ENCODE peak calls at places on chromosomes 2 and 18, in four cellular contexts. K, W, U and E are unnamed samples.

GRCh38 chr2:238555786-238556542 is 129.2 kb downstream of the ASB1 start:
- DNase-seq in U (no peak), K (no peak), W (no peak), E (no peak)

GRCh38 chr2:172330060-172330671 is 97.2 kb upstream of the ITGA6 start:
- DNase-seq in K (no peak), U (no peak), W (peak), E (no peak)

GRCh38 chr18:79915161-79916127 is 36.0 kb downstream of the SLC66A2 start:
- DNase-seq in K (no peak), U (peak), W (no peak), E (no peak)

GRCh38 chr2:141889788-141890187 is 241.0 kb downstream of the LRP1B start:
- DNase-seq in K (no peak), U (no peak), W (no peak), E (no peak)

GRCh38 chr18:57859314-57859713 is 56.2 kb upstream of the ATP8B1 start:
- DNase-seq in U (no peak), W (peak), K (peak), E (no peak)

GRCh38 chr2:237662671-237663093 is 35.3 kb downstream of the LRRFIP1 start:
- DNase-seq in K (peak), W (peak), U (peak), E (no peak)

GRCh38 chr2:158509928-158510797 is 53.4 kb downstream of the PKP4 start:
- DNase-seq in K (peak), W (no peak), U (no peak), E (no peak)

GRCh38 chr2:85537600-85538506 is 1.1 kb upstream of the MAT2A start:
- DNase-seq in K (peak), W (peak), U (peak), E (no peak)

GRCh38 chr2:32424739-32425138 is 67.9 kb downstream of the BIRC6 start:
- DNase-seq in U (no peak), K (no peak), W (no peak), E (no peak)

GRCh38 chr2:121360566-121361300 is 75.7 kb upstream of the TFCP2L1 start:
- DNase-seq in K (no peak), W (no peak), U (no peak), E (no peak)

GRCh38 chr2:105749583-105750399 is 5.1 kb downstream of the NCK2 start:
- DNase-seq in W (no peak), K (no peak), U (no peak), E (no peak)

GRCh38 chr2:241865957-241866858 is 3.3 kb upstream of the RTP5 start:
- DNase-seq in W (no peak), K (no peak), U (peak), E (no peak)

GRCh38 chr2:59884166-59884565 is 669.3 kb downstream of the BCL11A start:
- DNase-seq in K (no peak), W (no peak), U (no peak), E (no peak)

GRCh38 chr18:45106331-45106774 is 425.7 kb downstream of the SETBP1 start:
- DNase-seq in K (no peak), U (no peak), W (no peak), E (peak)

GRCh38 chr2:85410584-85411404 is 628 bp upstream of the CAPG start:
- DNase-seq in K (no peak), U (no peak), W (peak), E (no peak)

GRCh38 chr2:9199716-9200633 is 6.6 kb upstream of the ASAP2 start:
- DNase-seq in K (no peak), W (no peak), U (no peak), E (no peak)

GRCh38 chr2:88481937-88482336 is 29.4 kb upstream of the FOXI3 start:
- DNase-seq in W (no peak), U (no peak), K (peak), E (no peak)

GRCh38 chr2:136305517-136306192 is 187.7 kb upstream of the CXCR4 start:
- DNase-seq in U (no peak), W (no peak), K (no peak), E (no peak)

GRCh38 chr2:240868286-240869108 is at the start of gene AGXT:
- DNase-seq in U (no peak), K (no peak), W (peak), E (no peak)

GRCh38 chr2:174014021-174014698 is 49.0 kb upstream of the SP3 start:
- DNase-seq in U (no peak), W (no peak), K (no peak), E (no peak)

GRCh38 chr2:239467956-239468490 is 67.2 kb upstream of the HDAC4 start:
- DNase-seq in U (no peak), W (no peak), K (no peak), E (no peak)

GRCh38 chr18:10497350-10497749 is 28.5 kb upstream of the NAPG start:
- DNase-seq in K (no peak), W (no peak), U (no peak), E (no peak)

GRCh38 chr2:55618649-55619055 is 1.2 kb upstream of the PPP4R3B start:
- DNase-seq in W (peak), K (peak), U (peak), E (no peak)

GRCh38 chr2:112163541-112163981 is 25.4 kb downstream of the FBLN7 start:
- DNase-seq in W (no peak), U (no peak), K (no peak), E (no peak)

GRCh38 chr2:241393524-241394196 is 37.6 kb downstream of the FARP2 start:
- DNase-seq in K (no peak), U (no peak), W (no peak), E (no peak)

GRCh38 chr2:199602271-199602895 is 144.6 kb upstream of the SATB2 start:
- DNase-seq in W (peak), U (peak), K (peak), E (no peak)

GRCh38 chr2:227765788-227766187 is 20.1 kb downstream of the SCYGR8 start:
- DNase-seq in K (no peak), U (no peak), W (no peak), E (no peak)

GRCh38 chr2:97740590-97741182 is 27.3 kb downstream of the ZAP70 start:
- DNase-seq in W (peak), U (peak), K (peak), E (no peak)

GRCh38 chr2:151056870-151057269 is 204.8 kb downstream of the RBM43 start:
- DNase-seq in K (no peak), W (no peak), U (no peak), E (no peak)

GRCh38 chr2:165474621-165475269 is 5.2 kb downstream of the CSRNP3 start:
- DNase-seq in W (no peak), K (no peak), U (no peak), E (no peak)

GRCh38 chr2:212245868-212246267 is 292.7 kb downstream of the ERBB4 start:
- DNase-seq in U (no peak), K (no peak), W (no peak), E (no peak)

GRCh38 chr2:234291765-234292204 is 205.1 kb downstream of the ARL4C start:
- DNase-seq in U (no peak), K (no peak), W (no peak), E (no peak)

GRCh38 chr2:24015562-24016375 is 5.9 kb downstream of the MFSD2B start:
- DNase-seq in K (peak), U (peak), W (peak), E (no peak)

GRCh38 chr2:185738679-185739472 is at the start of gene FSIP2:
- DNase-seq in U (no peak), W (peak), K (peak), E (no peak)

GRCh38 chr2:127702395-127703009 is 1.2 kb downstream of the SFT2D3 start:
- DNase-seq in K (peak), U (no peak), W (no peak), E (no peak)

GRCh38 chr2:127705281-127706065 is 4.2 kb downstream of the SFT2D3 start:
- DNase-seq in K (no peak), W (no peak), U (no peak), E (no peak)

GRCh38 chr2:127706215-127706990 is 5.1 kb downstream of the SFT2D3 start:
- DNase-seq in K (no peak), W (no peak), U (peak), E (no peak)

GRCh38 chr2:127703282-127703681 is 2.0 kb downstream of the SFT2D3 start:
- DNase-seq in K (peak), U (no peak), W (no peak), E (no peak)

DNA sequence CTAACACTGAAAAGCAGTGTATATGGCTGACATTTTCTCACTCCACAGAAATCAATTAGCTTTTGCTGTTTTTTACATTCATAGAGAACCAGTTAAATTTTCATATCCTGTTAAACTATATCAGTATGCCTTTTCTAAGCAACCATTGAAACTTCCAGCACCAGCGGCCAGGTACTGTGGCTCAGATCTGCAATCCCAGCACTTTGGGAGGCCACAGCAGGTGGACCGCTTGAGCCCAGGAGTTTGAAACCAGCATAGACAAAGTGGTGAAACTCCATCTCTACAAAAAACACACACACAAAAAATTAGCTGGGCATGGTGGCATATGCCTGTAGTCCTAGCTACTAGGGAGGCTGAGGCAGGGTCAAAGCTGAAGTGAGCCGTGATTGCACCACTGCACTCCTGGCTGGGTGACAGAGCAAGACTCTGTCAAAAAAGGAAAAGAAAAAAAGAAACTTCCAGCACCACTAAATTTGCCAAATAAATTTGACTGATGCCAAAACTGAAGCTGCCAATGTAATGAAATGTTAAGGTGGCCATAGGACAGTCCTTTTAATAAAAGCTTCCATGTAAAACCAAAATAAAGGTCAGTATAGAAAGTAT is 3.4 kb downstream of the SFT2D3 start:
- DNase-seq in W (no peak), U (no peak), K (no peak), E (no peak)
- TF ChIP-seq CHD2 in W (no peak), U (no peak), K (no peak), E (no peak)

GRCh38 chr2:231241755-231242507 is 43.5 kb downstream of the ARMC9 start:
- DNase-seq in W (no peak), U (no peak), K (no peak), E (no peak)
- TF ChIP-seq POLR2AphosphoS5 in W (no peak), U (no peak), K (no peak), E (no peak)

GRCh38 chr18:74013955-74014354 is 133.7 kb downstream of the FBXO15 start:
- DNase-seq in K (no peak), W (no peak), U (no peak), E (no peak)
- TF ChIP-seq CHD2 in K (no peak), W (no peak), U (no peak), E (no peak)

GRCh38 chr2:119756837-119757236 is 2.9 kb upstream of the PTPN4 start:
- DNase-seq in W (peak), K (peak), U (no peak), E (no peak)
- TF ChIP-seq POLR2AphosphoS5 in W (no peak), K (no peak), U (no peak), E (no peak)